ENCODE peak calls at places on chromosomes 1 and 21, in seven cellular contexts. H is mesendoderm, L is IMR-90, S is mesenchymal stem cell, B is H9, Y is trophoblast cell, I is H1. N is an unnamed sample.

GRCh38 chr1:177944673-177945014 is 25.2 kb downstream of the SEC16B start:
- DNase-seq in L (no peak), B (no peak), I (no peak), H (no peak), Y (no peak), S (no peak), N (no peak)

GRCh38 chr1:170367615-170368014 is 164.4 kb upstream of the GORAB start:
- DNase-seq in Y (no peak), S (no peak), H (peak), B (no peak), I (no peak), L (no peak), N (no peak)

GRCh38 chr1:8586438-8586837 is 231.0 kb downstream of the RERE start:
- DNase-seq in S (no peak), Y (no peak), I (no peak), B (no peak), L (peak), H (no peak), N (no peak)

GRCh38 chr1:46401964-46402626 is 8.0 kb downstream of the FAAH start:
- DNase-seq in Y (peak), S (peak), I (peak), H (peak), L (peak), B (peak), N (no peak)

GRCh38 chr21:18760247-18760646 is 356.7 kb upstream of the TMPRSS15 start:
- DNase-seq in L (no peak), Y (no peak), I (no peak), S (no peak), H (peak), B (no peak), N (no peak)

GRCh38 chr1:214022229-214022791 is 34.5 kb downstream of the PROX1 start:
- DNase-seq in I (no peak), H (no peak), Y (no peak), B (no peak), S (no peak), L (no peak), N (no peak)

GRCh38 chr1:37945743-37946702 is 830 bp downstream of the INPP5B start:
- DNase-seq in Y (peak), I (no peak), H (peak), S (peak), L (peak), B (peak), N (no peak)

GRCh38 chr1:76124196-76124595 is 49.6 kb downstream of the ST6GALNAC3 start:
- DNase-seq in H (peak), L (no peak), S (no peak), Y (peak), I (no peak), B (no peak), N (no peak)

GRCh38 chr1:157948547-157949152 is 44.8 kb upstream of the KIRREL1 start:
- DNase-seq in S (peak), L (peak), I (no peak), B (peak), Y (peak), H (peak), N (peak)

GRCh38 chr1:201356701-201357100 is 20.8 kb downstream of the TNNT2 start:
- DNase-seq in B (no peak), I (no peak), L (no peak), H (no peak), S (no peak), Y (no peak), N (no peak)

GRCh38 chr1:39615086-39615662 is 24.3 kb downstream of the HEYL start:
- DNase-seq in H (peak), I (no peak), S (no peak), B (no peak), L (no peak), Y (no peak), N (no peak)

GRCh38 chr1:110070282-110070967 is at the start of gene ALX3:
- DNase-seq in H (no peak), L (no peak), Y (no peak), B (peak), S (no peak), I (peak), N (no peak)

GRCh38 chr1:183355181-183355580 is 63.0 kb downstream of the NMNAT2 start:
- DNase-seq in S (no peak), H (no peak), L (no peak), B (no peak), I (no peak), Y (no peak), N (no peak)

GRCh38 chr1:38783659-38784229 is 75.8 kb downstream of the RRAGC start:
- DNase-seq in L (no peak), H (no peak), S (no peak), B (no peak), I (no peak), Y (peak), N (no peak)

GRCh38 chr1:154342132-154342531 is 16.8 kb downstream of the ATP8B2 start:
- DNase-seq in S (no peak), Y (no peak), H (no peak), I (no peak), B (no peak), L (no peak), N (no peak)

GRCh38 chr1:229001467-229001866 is 266.2 kb downstream of the RHOU start:
- DNase-seq in H (no peak), I (no peak), B (no peak), L (no peak), S (no peak), Y (peak), N (no peak)

GRCh38 chr1:223153177-223154119 is 10.4 kb upstream of the TLR5 start:
- DNase-seq in H (peak), I (no peak), B (no peak), S (peak), L (peak), Y (no peak), N (no peak)

GRCh38 chr1:12456979-12457378 is 161.0 kb downstream of the DHRS3 start:
- DNase-seq in S (no peak), Y (peak), L (peak), H (no peak), B (no peak), I (no peak), N (no peak)

GRCh38 chr1:116504308-116505156 is 66.3 kb downstream of the CD58 start:
- DNase-seq in H (no peak), Y (peak), L (peak), S (peak), B (no peak), I (no peak), N (no peak)

GRCh38 chr1:225766967-225767413 is 10.6 kb upstream of the SRP9 start:
- DNase-seq in B (no peak), L (peak), Y (no peak), S (peak), H (no peak), I (no peak), N (no peak)

GRCh38 chr1:14880456-14881316 is 272.9 kb upstream of the TMEM51 start:
- DNase-seq in H (no peak), B (no peak), I (no peak), Y (peak), L (peak), S (peak), N (no peak)

GRCh38 chr1:241775021-241775420 is 73.0 kb upstream of the EXO1 start:
- DNase-seq in S (no peak), L (no peak), Y (peak), B (no peak), H (no peak), I (no peak), N (no peak)

GRCh38 chr1:11654571-11655262 is at the start of gene FBXO44:
- DNase-seq in Y (peak), I (peak), S (peak), H (peak), B (peak), L (no peak), N (peak)

DNA sequence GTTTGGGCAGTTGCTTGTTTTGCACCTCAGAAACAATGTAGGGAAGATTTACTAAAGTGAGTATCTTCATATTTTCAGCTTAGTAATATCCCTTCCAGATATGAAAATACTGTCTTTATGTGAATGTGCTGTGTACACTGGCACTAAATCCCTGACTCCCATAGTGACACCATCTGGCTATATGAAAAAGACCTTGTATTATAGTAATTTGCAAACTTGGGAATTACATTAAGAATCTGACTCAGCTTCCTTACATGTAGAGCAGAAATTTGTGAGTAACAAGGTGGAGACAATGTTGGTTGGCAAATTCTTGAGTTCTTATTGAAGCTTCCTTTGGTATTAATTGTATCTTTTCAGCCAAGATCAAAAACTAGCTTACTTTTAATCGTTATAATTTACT is 24.7 kb downstream of the AGO4 start:
- DNase-seq in L (peak), H (no peak), I (no peak), Y (no peak), S (no peak), B (no peak), N (no peak)
- H3K4ac ChIP-seq in L (no peak), H (no peak), I (no peak), Y (no peak), S (no peak), B (no peak), N (no peak)

GRCh38 chr1:162398999-162399580 is 12.8 kb downstream of the SH2D1B start:
- DNase-seq in B (no peak), S (no peak), I (no peak), L (no peak), Y (no peak), H (no peak), N (no peak)

GRCh38 chr1:162397943-162398560 is 13.9 kb downstream of the SH2D1B start:
- DNase-seq in B (no peak), S (no peak), Y (no peak), H (peak), I (peak), L (no peak), N (no peak)

GRCh38 chr1:162404550-162405160 is 7.3 kb downstream of the SH2D1B start:
- DNase-seq in I (no peak), B (no peak), L (peak), H (no peak), Y (peak), S (no peak), N (no peak)

GRCh38 chr1:162397039-162397448 is 14.9 kb downstream of the SH2D1B start:
- DNase-seq in Y (no peak), H (no peak), S (no peak), I (peak), L (no peak), B (no peak), N (no peak)

DNA sequence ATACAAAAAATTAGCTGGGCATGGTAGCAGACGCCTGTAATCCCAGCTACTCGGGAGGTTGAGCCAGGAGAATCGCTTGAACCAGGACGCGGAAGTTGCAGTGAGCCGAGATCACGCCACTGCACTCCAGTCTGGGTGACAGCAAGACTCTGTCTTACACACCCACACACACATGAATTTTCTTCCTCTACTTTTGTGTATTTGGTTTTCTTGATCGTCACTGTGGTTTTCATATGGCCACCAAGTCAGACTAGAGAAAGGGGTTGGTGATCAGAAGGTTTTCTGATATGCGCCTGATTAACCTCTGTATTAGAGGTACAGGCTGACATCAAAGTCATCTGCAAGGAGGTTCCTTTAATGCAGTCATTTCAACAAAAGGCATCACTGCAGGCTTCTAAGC is 11.1 kb downstream of the SH2D1B start:
- DNase-seq in Y (no peak), H (no peak), L (no peak), S (no peak), B (no peak), I (no peak), N (no peak)
- H3K4ac ChIP-seq in Y (no peak), H (no peak), L (no peak), S (no peak), B (no peak), I (no peak), N (no peak)

GRCh38 chr21:44296103-44296519 is 3.7 kb upstream of the PFKL start:
- DNase-seq in I (no peak), L (no peak), S (no peak), B (no peak), Y (no peak), H (no peak), N (no peak)
- H3K4ac ChIP-seq in I (no peak), L (no peak), S (peak), B (no peak), Y (no peak), H (no peak), N (peak)

DNA sequence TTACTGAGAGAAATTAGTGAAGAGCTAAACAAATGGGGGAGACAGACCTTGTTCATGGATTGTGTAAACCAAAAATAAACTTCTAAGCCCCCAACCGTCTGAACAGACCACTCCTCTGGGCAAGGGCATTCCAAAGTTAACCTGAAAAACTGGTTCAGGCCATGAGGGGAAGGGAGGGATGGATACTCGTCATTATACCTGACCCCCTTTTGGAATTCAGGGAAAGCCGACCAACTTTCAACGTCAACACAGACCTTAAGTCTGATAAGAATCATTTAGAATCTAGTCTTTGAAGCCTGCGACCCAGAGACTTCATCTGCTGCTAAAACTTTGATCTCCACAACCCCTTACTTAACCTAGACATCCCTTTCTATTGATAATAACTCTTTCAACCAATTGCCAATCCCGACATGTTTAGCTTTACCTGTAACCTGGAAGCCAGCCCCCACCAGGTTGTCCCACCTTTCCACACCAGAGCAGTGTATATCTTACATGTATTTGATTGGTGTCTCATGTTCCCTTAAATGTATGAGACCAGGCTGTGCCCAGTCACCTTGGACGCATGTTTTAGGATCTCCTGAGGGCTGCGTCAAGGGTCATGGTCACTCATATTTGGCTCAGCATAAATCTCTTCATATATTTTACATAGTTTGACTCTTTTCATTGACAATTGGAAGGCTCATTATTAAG is 5.1 kb upstream of the SLC19A1 start:
- DNase-seq in H (no peak), B (no peak), S (no peak), I (no peak), Y (no peak), L (no peak), N (no peak)
- H3K4ac ChIP-seq in H (no peak), B (no peak), S (no peak), I (no peak), Y (no peak), L (no peak), N (no peak)

GRCh38 chr21:26120833-26121232 is 49.7 kb downstream of the APP start:
- DNase-seq in Y (peak), I (no peak), L (no peak), H (peak), B (peak), S (no peak), N (no peak)

GRCh38 chr21:26125433-26126167 is 45.0 kb downstream of the APP start:
- DNase-seq in H (peak), L (peak), S (no peak), B (no peak), I (no peak), Y (no peak), N (no peak)

GRCh38 chr21:26124896-26125295 is 45.7 kb downstream of the APP start:
- DNase-seq in H (no peak), S (no peak), I (no peak), Y (no peak), L (no peak), B (no peak), N (no peak)

GRCh38 chr21:26124421-26124833 is 46.1 kb downstream of the APP start:
- DNase-seq in H (peak), L (peak), S (peak), Y (peak), I (no peak), B (no peak), N (no peak)

GRCh38 chr21:26123012-26123411 is 47.6 kb downstream of the APP start:
- DNase-seq in S (peak), I (no peak), H (no peak), L (peak), Y (no peak), B (no peak), N (no peak)
- H3K4ac ChIP-seq in S (no peak), I (no peak), H (no peak), L (no peak), Y (no peak), B (no peak), N (no peak)

GRCh38 chr1:97925161-97925560 is 4.3 kb upstream of the DPYD start:
- DNase-seq in Y (no peak), S (no peak), H (peak), B (no peak), I (no peak), L (no peak), N (no peak)

GRCh38 chr1:97929874-97930465 is 9.1 kb upstream of the DPYD start:
- DNase-seq in L (no peak), S (no peak), B (no peak), Y (no peak), H (no peak), I (no peak), N (no peak)

GRCh38 chr1:97925982-97926708 is 5.3 kb upstream of the DPYD start:
- DNase-seq in H (no peak), S (no peak), Y (no peak), B (no peak), L (no peak), I (no peak), N (no peak)

GRCh38 chr1:97934491-97934890 is 13.7 kb upstream of the DPYD start:
- DNase-seq in I (no peak), B (no peak), L (no peak), Y (no peak), H (no peak), S (no peak), N (no peak)

DNA sequence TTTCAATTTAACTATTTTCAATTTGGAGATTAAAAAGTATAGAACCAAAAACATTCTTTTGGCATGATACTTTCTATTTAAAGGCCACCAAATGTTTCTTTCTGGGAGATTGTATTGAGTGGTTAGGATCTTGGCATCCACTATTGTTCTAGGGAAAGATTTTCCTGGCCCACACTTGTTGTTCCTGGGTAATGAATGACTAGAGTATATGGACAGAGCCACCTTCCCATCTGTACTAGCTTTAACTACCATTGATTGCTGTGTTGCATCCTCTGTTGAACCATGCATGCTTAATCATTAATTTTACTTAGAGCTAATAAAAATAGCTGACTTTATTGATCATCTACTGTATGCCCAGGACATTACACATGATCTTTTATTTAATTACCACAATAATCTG is 9.6 kb upstream of the DPYD start:
- DNase-seq in S (no peak), Y (no peak), L (no peak), B (no peak), H (no peak), I (no peak), N (no peak)
- H3K4ac ChIP-seq in S (no peak), Y (no peak), L (no peak), B (no peak), H (no peak), I (no peak), N (no peak)

GRCh38 chr1:45016767-45017166 is 4.7 kb downstream of the UROD start:
- DNase-seq in H (peak), Y (no peak), I (no peak), L (no peak), B (no peak), S (no peak), N (no peak)
- H3K4ac ChIP-seq in H (no peak), Y (no peak), I (no peak), L (no peak), B (no peak), S (no peak), N (no peak)

GRCh38 chr1:206419250-206419649 is 51.0 kb upstream of the IKBKE start:
- DNase-seq in B (no peak), S (no peak), I (no peak), L (no peak), Y (peak), H (peak), N (no peak)
- H3K4ac ChIP-seq in B (no peak), S (no peak), I (no peak), L (peak), Y (no peak), H (no peak), N (no peak)

DNA sequence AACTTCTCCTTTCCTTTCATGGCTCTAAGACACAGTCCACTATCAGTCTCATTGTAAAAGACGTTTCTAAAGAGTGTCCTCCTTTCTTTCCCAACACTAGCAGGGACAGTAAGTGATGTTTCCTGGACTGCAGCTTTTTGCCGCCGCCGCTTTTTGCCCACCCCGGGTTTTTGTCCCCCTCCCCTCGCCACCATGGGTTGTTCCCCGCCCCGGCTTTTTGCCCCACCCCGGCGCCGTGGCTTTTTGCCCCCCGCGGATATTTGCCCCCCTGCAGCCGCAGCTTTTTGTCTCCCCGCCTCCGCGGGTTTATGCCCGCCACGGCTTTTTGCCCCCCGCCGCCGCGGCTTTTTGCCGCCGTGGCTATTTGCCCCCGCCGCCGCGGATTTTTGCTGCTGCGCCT is 95.2 kb downstream of the TPTE start:
- DNase-seq in L (no peak), S (no peak), H (no peak), Y (no peak), I (no peak), B (no peak), N (no peak)
- H3K4ac ChIP-seq in L (no peak), S (no peak), H (no peak), Y (no peak), I (no peak), B (no peak), N (no peak)